ENCODE peak calls at places on chromosomes 2 and 18, in eight cellular contexts. One of them, this sample, is unnamed.

GRCh38 chr2:174740718-174741117 is 23.6 kb downstream of the CHRNA1 start:
- DNase-seq in HT1080: no peak
- DNase-seq in epithelial cell of esophagus: no peak
- DNase-seq in LHCN-M2: no peak
- DNase-seq in ELR: no peak
- DNase-seq in HTR-8/SVneo: no peak
- DNase-seq in cardiac fibroblast: no peak
- DNase-seq in T-cell: no peak
- DNase-seq in this sample: no peak

GRCh38 chr2:201699384-201699783 is 940 bp upstream of the MPP4 start:
- DNase-seq in HTR-8/SVneo: no peak
- DNase-seq in cardiac fibroblast: peak; percentile 19
- DNase-seq in T-cell: no peak
- DNase-seq in ELR: peak; percentile 8
- DNase-seq in LHCN-M2: peak; percentile 6
- DNase-seq in epithelial cell of esophagus: no peak
- DNase-seq in HT1080: no peak
- DNase-seq in this sample: no peak

GRCh38 chr2:241482556-241482955 is 25.8 kb downstream of the STK25 start:
- DNase-seq in HT1080: no peak
- DNase-seq in LHCN-M2: no peak
- DNase-seq in ELR: no peak
- DNase-seq in T-cell: no peak
- DNase-seq in HTR-8/SVneo: no peak
- DNase-seq in cardiac fibroblast: no peak
- DNase-seq in epithelial cell of esophagus: no peak
- DNase-seq in this sample: no peak

GRCh38 chr18:46950064-46950656 is 32.8 kb downstream of the KATNAL2 start:
- DNase-seq in epithelial cell of esophagus: peak; percentile 19
- DNase-seq in HTR-8/SVneo: no peak
- DNase-seq in cardiac fibroblast: peak; percentile 33
- DNase-seq in ELR: peak; percentile 42
- DNase-seq in LHCN-M2: peak; percentile 14
- DNase-seq in T-cell: no peak
- DNase-seq in HT1080: no peak
- DNase-seq in this sample: no peak

GRCh38 chr2:54872783-54873182 is 149.3 kb downstream of the EML6 start:
- DNase-seq in T-cell: no peak
- DNase-seq in ELR: no peak
- DNase-seq in cardiac fibroblast: no peak
- DNase-seq in HT1080: no peak
- DNase-seq in HTR-8/SVneo: no peak
- DNase-seq in LHCN-M2: no peak
- DNase-seq in epithelial cell of esophagus: no peak
- DNase-seq in this sample: no peak

GRCh38 chr2:205732314-205732713 is 50.0 kb downstream of the NRP2 start:
- DNase-seq in cardiac fibroblast: no peak
- DNase-seq in epithelial cell of esophagus: no peak
- DNase-seq in T-cell: no peak
- DNase-seq in LHCN-M2: no peak
- DNase-seq in ELR: no peak
- DNase-seq in HT1080: no peak
- DNase-seq in HTR-8/SVneo: no peak
- DNase-seq in this sample: no peak

GRCh38 chr2:197498937-197499593 is 575 bp downstream of the HSPD1 start:
- DNase-seq in HTR-8/SVneo: peak; percentile 20
- DNase-seq in cardiac fibroblast: peak; percentile 57
- DNase-seq in HT1080: peak; percentile 55
- DNase-seq in LHCN-M2: peak; percentile 36
- DNase-seq in epithelial cell of esophagus: peak; percentile 46
- DNase-seq in T-cell: peak; percentile 42
- DNase-seq in ELR: peak; percentile 66
- DNase-seq in this sample: no peak

GRCh38 chr2:118112771-118113334 is 24.6 kb downstream of the INSIG2 start:
- DNase-seq in ELR: peak; percentile 91
- DNase-seq in epithelial cell of esophagus: peak; percentile 91
- DNase-seq in LHCN-M2: peak; percentile 68
- DNase-seq in cardiac fibroblast: peak; percentile 69
- DNase-seq in HT1080: peak; percentile 95
- DNase-seq in HTR-8/SVneo: peak; percentile 17
- DNase-seq in T-cell: no peak
- DNase-seq in this sample: no peak

GRCh38 chr18:23058746-23059440 is 76.4 kb upstream of the CABLES1 start:
- DNase-seq in cardiac fibroblast: peak; percentile 13
- DNase-seq in T-cell: no peak
- DNase-seq in LHCN-M2: peak; percentile 50
- DNase-seq in HTR-8/SVneo: no peak
- DNase-seq in HT1080: no peak
- DNase-seq in epithelial cell of esophagus: no peak
- DNase-seq in ELR: no peak
- DNase-seq in this sample: no peak